ENCODE peak calls at places on chromosome 9, in five cellular contexts. S is K562, D is GM12878, L is SK-N-SH, R is HepG2. U is an unnamed sample. For H3K4me1, the result is how much of the 10 kb centered on the place peaks cover.

GRCh38 chr9:72936266-72936665 is 16.6 kb downstream of the ALDH1A1 start:
- DNase-seq in S (no peak), D (no peak), L (no peak), R (no peak), U (no peak)

GRCh38 chr9:120619751-120620655 is 40.0 kb upstream of the CDK5RAP2 start:
- DNase-seq in S (peak), D (peak), L (peak), R (peak), U (no peak)

GRCh38 chr9:131111186-131111853 is 14.1 kb upstream of the NUP214 start:
- DNase-seq in S (peak), D (no peak), L (no peak), R (no peak), U (no peak)

GRCh38 chr9:33255471-33255870 is 9.0 kb downstream of the BAG1 start:
- DNase-seq in S (no peak), D (no peak), L (no peak), R (no peak), U (no peak)

GRCh38 chr9:19470567-19470966 is 61.8 kb downstream of the ACER2 start:
- DNase-seq in S (no peak), D (no peak), L (no peak), R (no peak), U (no peak)

GRCh38 chr9:3136999-3137675 is 293.2 kb upstream of the PUM3 start:
- DNase-seq in S (no peak), D (no peak), L (no peak), R (no peak), U (no peak)

GRCh38 chr9:133833388-133834025 is 95.4 kb upstream of the SARDH start:
- DNase-seq in S (no peak), D (no peak), L (no peak), R (no peak), U (no peak)

GRCh38 chr9:105299190-105299854 is 54.9 kb downstream of the SLC44A1 start:
- DNase-seq in S (peak), D (no peak), L (no peak), R (peak), U (no peak)

GRCh38 chr9:109411069-109411761 is 86.9 kb downstream of the PTPN3 start:
- DNase-seq in S (no peak), D (peak), L (no peak), R (no peak), U (no peak)

GRCh38 chr9:16271967-16272366 is 598.5 kb downstream of the BNC2 start:
- DNase-seq in S (no peak), D (no peak), L (no peak), R (no peak), U (no peak)

GRCh38 chr9:6680797-6681146 is 35.2 kb upstream of the GLDC start:
- DNase-seq in S (no peak), D (no peak), L (peak), R (peak), U (no peak)

GRCh38 chr9:120714846-120715231 is 569 bp upstream of the MEGF9 start:
- DNase-seq in S (peak), D (no peak), L (no peak), R (no peak), U (no peak)

GRCh38 chr9:81574399-81574798 is 114.9 kb downstream of the TLE1 start:
- DNase-seq in S (no peak), D (no peak), L (no peak), R (peak), U (no peak)

GRCh38 chr9:127580879-127581278 is 31.2 kb upstream of the STXBP1 start:
- DNase-seq in S (peak), D (no peak), L (no peak), R (no peak), U (no peak)

GRCh38 chr9:132943677-132944293 is 631 bp downstream of the TSC1 start:
- DNase-seq in S (no peak), D (no peak), L (no peak), R (no peak), U (no peak)

GRCh38 chr9:97735070-97735600 is 38.0 kb upstream of the XPA start:
- DNase-seq in S (no peak), D (no peak), L (no peak), R (no peak), U (no peak)

GRCh38 chr9:96203867-96204412 is 98.0 kb downstream of the HSD17B3 start:
- DNase-seq in S (no peak), D (no peak), L (peak), R (no peak), U (no peak)

GRCh38 chr9:109063765-109064164 is 50.5 kb upstream of the CTNNAL1 start:
- DNase-seq in S (no peak), D (no peak), L (no peak), R (no peak), U (no peak)

GRCh38 chr9:99112750-99113417 is 8.0 kb downstream of the TGFBR1 start:
- DNase-seq in S (no peak), D (no peak), L (no peak), R (no peak), U (no peak)

GRCh38 chr9:21770877-21771560 is 31.4 kb upstream of the MTAP start:
- DNase-seq in S (no peak), D (no peak), L (no peak), R (no peak), U (no peak)

GRCh38 chr9:97502222-97502983 is 937 bp downstream of the TMOD1 start:
- DNase-seq in S (peak), D (no peak), L (no peak), R (no peak), U (peak)

GRCh38 chr9:95507456-95508241 is 9.1 kb downstream of the PTCH1 start:
- DNase-seq in S (no peak), D (no peak), L (peak), R (peak), U (no peak)

GRCh38 chr9:79565245-79565644 is 6.5 kb upstream of the TLE4 start:
- DNase-seq in S (no peak), D (peak), L (no peak), R (no peak), U (no peak)

GRCh38 chr9:118522093-118523028 is 818.2 kb downstream of the TLR4 start:
- DNase-seq in S (peak), D (peak), L (peak), R (peak), U (peak)

GRCh38 chr9:86891091-86891490 is 56.2 kb downstream of the GAS1 start:
- DNase-seq in S (no peak), D (no peak), L (no peak), R (no peak), U (no peak)

GRCh38 chr9:6931913-6932312 is 174.1 kb downstream of the KDM4C start:
- DNase-seq in S (peak), D (no peak), L (no peak), R (peak), U (no peak)

GRCh38 chr9:129069825-129070473 is 11.0 kb upstream of the DOLPP1 start:
- DNase-seq in S (no peak), D (no peak), L (no peak), R (no peak), U (no peak)

GRCh38 chr9:129072171-129072570 is 8.7 kb upstream of the DOLPP1 start:
- DNase-seq in S (no peak), D (no peak), L (no peak), R (no peak), U (no peak)

GRCh38 chr9:129073404-129073803 is 7.5 kb upstream of the DOLPP1 start:
- DNase-seq in S (no peak), D (no peak), L (no peak), R (no peak), U (no peak)

GRCh38 chr9:129070670-129071525 is 10.0 kb upstream of the DOLPP1 start:
- DNase-seq in S (peak), D (no peak), L (no peak), R (no peak), U (peak)

GRCh38 chr9:129071526-129072131 is 9.3 kb upstream of the DOLPP1 start:
- DNase-seq in S (no peak), D (no peak), L (no peak), R (no peak), U (peak)
- H3K4me1 ChIP-seq in S (half or more), D (under half), L (under half), R (under half), U (under half)

GRCh38 chr9:83620841-83621636 is 1.9 kb upstream of the IDNK start:
- DNase-seq in S (peak), D (no peak), L (peak), R (peak), U (peak)
- TF ChIP-seq CHD2 in S (no peak), D (no peak), L (no peak), R (no peak), U (no peak)

DNA sequence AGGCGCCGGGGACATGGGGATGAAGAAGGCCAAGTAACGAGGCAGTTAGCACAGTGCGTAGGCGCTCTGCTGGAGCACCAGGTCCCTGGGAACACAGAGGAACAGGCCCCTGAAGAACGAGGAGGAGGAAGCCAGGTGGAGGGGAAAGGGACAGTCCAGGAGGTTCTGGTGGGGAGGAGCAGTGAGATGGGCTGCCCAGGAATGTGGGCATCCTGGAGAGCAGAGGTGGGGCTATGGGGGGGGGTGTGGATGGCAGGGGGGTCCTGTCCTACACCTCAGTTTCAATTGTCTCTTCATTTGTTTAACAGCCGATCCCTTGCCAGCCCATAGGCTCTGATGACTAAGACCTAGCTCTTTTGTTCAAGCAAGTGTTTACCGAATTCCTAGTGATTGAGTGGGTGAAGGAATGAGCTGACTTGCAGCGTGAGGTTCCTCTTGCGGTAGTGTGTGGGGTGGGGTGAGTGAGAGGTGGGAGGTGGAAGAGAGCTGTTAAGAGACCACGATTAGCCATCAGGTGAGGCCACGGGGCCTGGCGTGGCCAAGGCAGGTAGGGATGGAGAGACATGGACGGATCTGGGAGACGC is 8.4 kb upstream of the PHYHD1 start:
- DNase-seq in S (no peak), D (no peak), L (no peak), R (peak), U (peak)
- TF ChIP-seq GABPA in S (no peak), D (no peak), L (no peak), R (no peak), U (no peak)

GRCh38 chr9:122657527-122657926 is at the start of gene OR1B1:
- DNase-seq in S (no peak), D (no peak), L (no peak), R (no peak), U (no peak)
- H3K4me1 ChIP-seq in S (under half), D (under half), L (under half), R (under half), U (under half)

GRCh38 chr9:18397076-18397475 is 76.9 kb upstream of the ADAMTSL1 start:
- DNase-seq in S (no peak), D (no peak), L (no peak), R (no peak), U (no peak)

GRCh38 chr9:18396102-18396728 is 77.7 kb upstream of the ADAMTSL1 start:
- DNase-seq in S (peak), D (no peak), L (peak), R (peak), U (no peak)

GRCh38 chr9:18394847-18395355 is 79.1 kb upstream of the ADAMTSL1 start:
- DNase-seq in S (no peak), D (no peak), L (no peak), R (no peak), U (no peak)

GRCh38 chr9:18390393-18390792 is 83.6 kb upstream of the ADAMTSL1 start:
- DNase-seq in S (no peak), D (no peak), L (no peak), R (no peak), U (no peak)

DNA sequence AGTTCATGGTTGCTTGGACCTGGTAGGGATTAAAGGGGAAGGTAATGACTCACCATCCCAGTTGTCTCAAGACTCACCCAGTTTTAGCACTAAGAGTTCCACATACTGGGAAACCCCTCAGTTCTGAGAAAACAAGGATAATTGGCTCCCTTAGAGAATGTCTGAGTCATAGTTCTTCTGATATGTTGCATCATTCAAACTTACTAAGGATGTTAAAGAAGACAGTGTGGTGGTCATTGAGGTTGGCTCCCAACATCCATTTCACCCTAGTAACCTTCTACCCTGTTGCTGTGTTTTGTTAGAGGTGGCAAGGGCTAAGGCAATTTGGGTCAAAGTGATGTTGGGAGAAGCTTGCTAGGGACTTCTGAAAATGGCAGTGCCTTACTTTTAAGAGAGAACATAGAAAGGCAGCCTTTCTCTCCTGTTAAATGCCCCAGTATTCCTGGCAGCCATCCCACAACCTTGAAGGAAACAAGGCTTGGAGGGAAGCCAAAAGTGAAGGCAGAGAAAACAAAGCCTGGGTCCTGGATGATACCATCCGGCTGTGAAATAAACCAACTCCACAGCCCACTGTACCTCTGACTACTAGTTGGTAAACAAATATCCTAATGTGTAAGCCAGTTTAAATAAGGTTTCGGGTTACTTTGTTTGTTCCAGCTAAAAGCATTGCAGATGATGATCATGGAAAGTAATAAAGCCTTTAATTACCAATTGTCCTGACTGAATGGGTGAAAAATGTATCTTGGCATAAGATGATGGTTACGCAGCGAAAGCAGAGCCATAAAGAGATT is 80.4 kb upstream of the ADAMTSL1 start:
- DNase-seq in S (no peak), D (no peak), L (no peak), R (peak), U (no peak)
- TF ChIP-seq CHD2 in S (no peak), D (no peak), L (no peak), R (no peak), U (no peak)

DNA sequence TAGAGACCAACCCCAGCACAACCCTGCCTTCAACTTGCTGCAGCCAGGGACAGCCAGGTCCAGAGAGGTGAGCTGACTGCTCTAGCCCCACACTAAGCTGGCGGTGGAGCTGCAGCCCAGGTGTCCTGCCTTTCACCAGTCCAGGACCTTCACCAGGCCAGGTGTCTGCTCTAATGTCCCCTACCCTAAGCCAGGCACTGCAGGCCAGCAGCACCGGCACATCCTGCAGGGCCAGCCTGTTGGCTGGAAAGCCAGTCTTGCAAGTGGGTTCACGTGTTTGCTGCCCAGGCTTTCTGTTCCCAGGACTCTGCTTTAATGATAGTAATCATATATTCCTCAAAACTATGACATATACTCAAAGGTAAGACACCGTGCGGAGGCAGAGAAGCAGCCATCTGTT is 5.5 kb downstream of the SHC3 start:
- DNase-seq in S (no peak), D (no peak), L (no peak), R (no peak), U (no peak)
- TF ChIP-seq GABPA in S (no peak), D (no peak), L (no peak), R (no peak), U (no peak)

GRCh38 chr9:136962701-136963248 is 10.7 kb downstream of the LCN12 start:
- DNase-seq in S (no peak), D (no peak), L (no peak), R (no peak), U (no peak)

GRCh38 chr9:136964833-136965422 is 12.4 kb upstream of the PTGDS start:
- DNase-seq in S (peak), D (no peak), L (no peak), R (no peak), U (no peak)

GRCh38 chr9:136963341-136963740 is 11.3 kb downstream of the LCN12 start:
- DNase-seq in S (no peak), D (no peak), L (no peak), R (no peak), U (no peak)

GRCh38 chr9:136963751-136964150 is 11.7 kb downstream of the LCN12 start:
- DNase-seq in S (no peak), D (no peak), L (no peak), R (no peak), U (no peak)

DNA sequence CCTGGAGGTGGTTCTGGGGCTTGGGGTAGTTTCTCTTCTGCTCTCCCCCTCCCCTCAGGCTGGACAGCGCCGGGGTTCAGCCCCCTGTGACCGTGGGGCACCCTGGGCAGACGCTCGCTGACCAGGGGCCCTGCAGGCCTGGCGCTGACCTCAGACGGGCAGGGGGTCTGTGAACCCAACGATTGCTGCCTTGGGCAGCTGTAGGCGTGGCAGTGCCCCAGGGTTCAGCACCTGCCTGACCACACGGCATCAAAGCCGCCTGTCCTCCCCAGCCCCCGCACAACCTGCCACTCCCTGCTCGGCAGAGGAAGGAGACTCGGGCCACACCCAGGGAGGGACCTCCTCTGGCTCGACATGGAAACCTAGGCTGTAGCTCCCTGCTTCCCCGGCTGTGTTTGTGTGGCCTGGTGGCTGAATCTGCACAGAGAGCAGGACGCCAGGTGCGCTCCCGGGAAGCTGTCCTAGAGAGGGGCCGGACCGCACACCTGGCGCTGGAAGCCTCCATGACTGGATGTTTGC is 12.2 kb downstream of the LCN12 start:
- DNase-seq in S (peak), D (no peak), L (no peak), R (no peak), U (no peak)
- H3K4me1 ChIP-seq in S (half or more), D (under half), L (under half), R (under half), U (under half)

DNA sequence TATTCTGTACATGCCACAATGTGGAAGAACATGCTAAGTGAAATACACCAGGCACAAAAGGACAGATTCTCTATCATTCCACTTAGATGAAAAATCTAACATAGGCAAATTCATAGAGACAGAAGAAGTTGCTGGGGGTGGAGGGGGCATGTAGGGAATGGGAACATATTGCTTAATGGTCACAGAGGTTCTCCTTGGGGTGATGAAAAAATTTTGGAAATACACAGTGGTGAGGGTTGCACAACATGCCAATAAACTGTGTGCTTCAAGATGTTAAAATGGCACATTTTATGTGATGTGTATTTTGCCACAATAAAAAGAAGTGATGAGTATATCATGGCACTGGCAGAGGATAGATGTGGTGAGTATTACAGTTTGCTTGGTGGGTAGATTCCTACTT is 111.9 kb downstream of the SUSD1 start:
- DNase-seq in S (no peak), D (no peak), L (no peak), R (no peak), U (no peak)
- TF ChIP-seq CHD2 in S (no peak), D (no peak), L (no peak), R (no peak), U (no peak)

DNA sequence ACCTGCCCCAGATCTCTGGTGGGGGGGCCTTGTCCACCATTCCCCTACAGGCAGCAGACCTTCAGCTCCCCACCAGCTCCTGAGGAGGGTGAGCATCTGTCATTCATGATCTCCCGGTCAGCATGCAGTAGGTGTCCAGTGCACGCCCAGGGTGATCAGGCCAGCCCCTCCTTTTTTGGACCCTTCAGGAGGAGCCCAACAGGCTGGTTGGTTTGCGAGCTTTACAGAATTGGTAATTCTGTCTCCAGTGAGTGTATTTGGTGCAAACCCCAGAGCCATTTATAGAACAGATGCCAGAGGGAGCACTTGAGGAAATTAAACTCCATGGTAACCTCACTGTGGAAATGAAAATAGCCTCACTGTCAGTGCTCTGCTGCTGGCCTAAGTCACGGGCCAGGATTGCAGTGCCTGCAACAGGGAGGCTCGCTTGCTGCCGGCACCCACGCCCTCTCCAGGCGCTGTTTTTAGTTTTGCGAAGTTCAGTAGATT is 23.4 kb downstream of the WNK2 start:
- DNase-seq in S (no peak), D (no peak), L (peak), R (no peak), U (no peak)
- TF ChIP-seq GABPA in S (no peak), D (no peak), L (no peak), R (no peak), U (no peak)